ENCODE peak calls at places on chromosome 17, in four cellular contexts. One of them, this sample, is unnamed.

GRCh38 chr17:42142371-42142896 is 12.4 kb downstream of the RAB5C start:
- DNase-seq in heart left ventricle: peak; percentile 21
- DNase-seq in fibroblast of lung: peak; percentile 91
- DNase-seq in PC-9: no peak
- DNase-seq in this sample: no peak

GRCh38 chr17:63685021-63685420 is 14.9 kb downstream of the LIMD2 start:
- DNase-seq in heart left ventricle: no peak
- DNase-seq in fibroblast of lung: peak; percentile 13
- DNase-seq in PC-9: no peak
- DNase-seq in this sample: peak; percentile 55

GRCh38 chr17:73021771-73022170 is 70.7 kb downstream of the SLC39A11 start:
- DNase-seq in heart left ventricle: no peak
- DNase-seq in fibroblast of lung: no peak
- DNase-seq in PC-9: no peak
- DNase-seq in this sample: no peak

GRCh38 chr17:64005734-64006167 is 7.6 kb downstream of the PRR29 start:
- DNase-seq in heart left ventricle: no peak
- DNase-seq in fibroblast of lung: no peak
- DNase-seq in PC-9: peak; percentile 66
- DNase-seq in this sample: peak; percentile 16

GRCh38 chr17:31900877-31901276 is 631 bp downstream of the UTP6 start:
- DNase-seq in heart left ventricle: no peak
- DNase-seq in fibroblast of lung: peak; percentile 26
- DNase-seq in PC-9: peak; percentile 3
- DNase-seq in this sample: no peak

GRCh38 chr17:39939031-39939430 is 11.5 kb downstream of the LRRC3C start:
- DNase-seq in heart left ventricle: no peak
- DNase-seq in fibroblast of lung: no peak
- DNase-seq in PC-9: no peak
- DNase-seq in this sample: no peak

GRCh38 chr17:72667096-72668063 is 425.1 kb downstream of the SLC39A11 start:
- DNase-seq in heart left ventricle: no peak
- DNase-seq in fibroblast of lung: peak; percentile 25
- DNase-seq in PC-9: no peak
- DNase-seq in this sample: no peak

GRCh38 chr17:62688398-62689140 is 61.1 kb downstream of the MRC2 start:
- DNase-seq in heart left ventricle: peak; percentile 59
- DNase-seq in fibroblast of lung: no peak
- DNase-seq in PC-9: no peak
- DNase-seq in this sample: no peak

GRCh38 chr17:38864636-38865398 is 5.0 kb upstream of the LASP1 start:
- DNase-seq in heart left ventricle: no peak
- DNase-seq in fibroblast of lung: peak; percentile 41
- DNase-seq in PC-9: no peak
- DNase-seq in this sample: no peak

DNA sequence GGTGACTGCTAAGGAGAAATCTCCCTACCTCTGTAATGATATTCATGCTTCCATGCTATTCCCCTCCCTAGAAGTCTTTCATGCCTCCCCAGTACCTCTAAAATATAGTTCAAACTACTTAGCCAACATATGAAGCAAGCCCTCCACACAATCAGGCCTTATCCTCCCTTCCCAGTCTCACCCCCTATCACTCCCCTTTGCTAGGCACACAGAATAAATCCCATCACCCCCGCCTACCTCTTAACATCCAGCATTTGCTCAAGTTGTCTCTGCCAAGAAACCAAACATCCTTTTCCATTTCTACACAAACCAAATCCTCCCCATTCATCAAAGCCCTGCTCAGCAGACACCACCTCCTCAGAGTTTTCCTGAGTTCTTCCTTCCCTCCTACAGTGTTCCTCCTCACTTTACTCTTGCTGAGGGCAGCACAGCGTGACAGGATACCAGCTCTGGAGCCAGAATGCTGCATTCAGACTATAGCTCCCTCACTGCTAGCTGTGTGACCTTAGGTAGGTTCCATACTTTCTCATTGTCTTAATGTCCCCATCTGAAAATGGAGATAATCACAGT is 7.0 kb downstream of the TOM1L2 start:
- DNase-seq in heart left ventricle: no peak
- DNase-seq in fibroblast of lung: no peak
- DNase-seq in PC-9: no peak
- DNase-seq in this sample: no peak
- H3K4me3 ChIP-seq in heart left ventricle: no peak overlapping the region
- H3K4me3 ChIP-seq in fibroblast of lung: no peak overlapping the region
- H3K4me3 ChIP-seq in PC-9: no peak overlapping the region
- H3K4me3 ChIP-seq in this sample: no peak overlapping the region

GRCh38 chr17:5354310-5354709 is 65.2 kb downstream of the NUP88 start:
- DNase-seq in heart left ventricle: no peak
- DNase-seq in fibroblast of lung: no peak
- DNase-seq in PC-9: no peak
- DNase-seq in this sample: no peak
- H3K9me3 ChIP-seq in heart left ventricle: no peaks in the 10 kb centered on the region
- H3K9me3 ChIP-seq in fibroblast of lung: no peaks in the 10 kb centered on the region
- H3K9me3 ChIP-seq in PC-9: no peaks in the 10 kb centered on the region
- H3K9me3 ChIP-seq in this sample: no peaks in the 10 kb centered on the region

GRCh38 chr17:50060951-50061712 is 5.2 kb downstream of the ITGA3 start:
- DNase-seq in heart left ventricle: peak; percentile 87
- DNase-seq in fibroblast of lung: peak; percentile 82
- DNase-seq in PC-9: peak; percentile 78
- DNase-seq in this sample: peak; percentile 86

GRCh38 chr17:50059759-50060273 is 3.9 kb downstream of the ITGA3 start:
- DNase-seq in heart left ventricle: no peak
- DNase-seq in fibroblast of lung: peak; percentile 70
- DNase-seq in PC-9: peak; percentile 51
- DNase-seq in this sample: no peak

GRCh38 chr17:50057521-50057991 is 1.6 kb downstream of the ITGA3 start:
- DNase-seq in heart left ventricle: no peak
- DNase-seq in fibroblast of lung: no peak
- DNase-seq in PC-9: peak; percentile 53
- DNase-seq in this sample: no peak

GRCh38 chr17:50058296-50058945 is 2.5 kb downstream of the ITGA3 start:
- DNase-seq in heart left ventricle: no peak
- DNase-seq in fibroblast of lung: no peak
- DNase-seq in PC-9: no peak
- DNase-seq in this sample: no peak

DNA sequence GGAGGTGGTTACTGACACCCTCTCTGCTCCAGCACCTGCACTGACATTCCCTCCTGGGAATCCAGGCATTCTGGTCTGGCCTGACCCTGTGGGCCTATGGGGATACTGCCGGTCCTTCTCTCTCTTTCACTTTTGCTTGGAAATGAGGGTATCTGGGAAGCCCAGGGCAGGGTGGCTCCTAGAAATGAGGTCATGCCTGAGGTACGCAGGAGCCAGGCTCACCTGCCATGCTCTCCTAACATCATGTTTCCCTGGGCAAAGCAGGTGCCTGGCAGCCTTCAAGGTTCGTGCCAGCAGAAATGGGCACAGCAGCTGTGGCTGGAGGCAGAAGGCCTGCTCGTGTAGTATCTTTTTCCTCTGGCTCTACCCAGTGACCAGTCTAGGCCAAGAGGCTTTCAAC is 3.3 kb downstream of the ITGA3 start:
- DNase-seq in heart left ventricle: no peak
- DNase-seq in fibroblast of lung: no peak
- DNase-seq in PC-9: peak; percentile 66
- DNase-seq in this sample: peak; percentile 25
- H3K4me3 ChIP-seq in heart left ventricle: no peak overlapping the region
- H3K4me3 ChIP-seq in fibroblast of lung: peak overlapping the region; percentile 16
- H3K4me3 ChIP-seq in PC-9: peak overlapping the region; percentile 79
- H3K4me3 ChIP-seq in this sample: no peak overlapping the region

GRCh38 chr17:21816592-21817567 is 124.6 kb downstream of the KCNJ18 start:
- DNase-seq in heart left ventricle: no peak
- DNase-seq in fibroblast of lung: no peak
- DNase-seq in PC-9: no peak
- DNase-seq in this sample: no peak
- H3K9me3 ChIP-seq in heart left ventricle: peaks cover 7% of the 10 kb centered on the region
- H3K9me3 ChIP-seq in fibroblast of lung: no peaks in the 10 kb centered on the region
- H3K9me3 ChIP-seq in PC-9: no peaks in the 10 kb centered on the region
- H3K9me3 ChIP-seq in this sample: no peaks in the 10 kb centered on the region

DNA sequence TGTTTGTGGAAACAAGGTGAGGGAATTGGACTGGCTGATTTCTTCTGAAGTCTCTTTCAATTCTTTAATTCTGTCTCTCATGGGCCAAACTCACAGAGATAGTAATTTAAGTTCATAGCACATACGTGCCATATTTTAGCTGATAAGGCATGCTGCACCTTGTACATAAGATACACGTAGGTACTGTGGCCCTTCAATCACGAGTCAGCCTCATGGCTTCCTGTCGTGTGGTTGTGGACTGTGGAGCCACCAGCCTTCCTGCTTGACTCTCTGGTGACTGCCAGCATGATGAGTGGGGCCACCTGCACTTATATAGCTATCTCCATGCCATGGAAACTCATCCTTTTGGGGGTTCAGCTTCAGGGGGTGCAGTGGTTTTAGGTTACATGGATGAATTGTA is 25.1 kb downstream of the KSR1 start:
- DNase-seq in heart left ventricle: no peak
- DNase-seq in fibroblast of lung: no peak
- DNase-seq in PC-9: no peak
- DNase-seq in this sample: no peak
- H3K4me3 ChIP-seq in heart left ventricle: no peak overlapping the region
- H3K4me3 ChIP-seq in fibroblast of lung: no peak overlapping the region
- H3K4me3 ChIP-seq in PC-9: no peak overlapping the region
- H3K4me3 ChIP-seq in this sample: no peak overlapping the region

GRCh38 chr17:29857823-29858222 is 72.2 kb downstream of the SSH2 start:
- DNase-seq in heart left ventricle: no peak
- DNase-seq in fibroblast of lung: no peak
- DNase-seq in PC-9: no peak
- DNase-seq in this sample: no peak
- H3K9me3 ChIP-seq in heart left ventricle: no peaks in the 10 kb centered on the region
- H3K9me3 ChIP-seq in fibroblast of lung: no peaks in the 10 kb centered on the region
- H3K9me3 ChIP-seq in PC-9: no peaks in the 10 kb centered on the region
- H3K9me3 ChIP-seq in this sample: no peaks in the 10 kb centered on the region

GRCh38 chr17:76500745-76501017 is 542 bp downstream of the RHBDF2 start:
- DNase-seq in heart left ventricle: no peak
- DNase-seq in fibroblast of lung: no peak
- DNase-seq in PC-9: no peak
- DNase-seq in this sample: no peak

GRCh38 chr17:76500074-76500744 is 1.0 kb downstream of the RHBDF2 start:
- DNase-seq in heart left ventricle: no peak
- DNase-seq in fibroblast of lung: no peak
- DNase-seq in PC-9: peak; percentile 12
- DNase-seq in this sample: no peak

GRCh38 chr17:76502326-76503211 is 1.3 kb upstream of the RHBDF2 start:
- DNase-seq in heart left ventricle: no peak
- DNase-seq in fibroblast of lung: no peak
- DNase-seq in PC-9: no peak
- DNase-seq in this sample: no peak

GRCh38 chr17:76501018-76501826 is at the start of gene RHBDF2:
- DNase-seq in heart left ventricle: peak; percentile 97
- DNase-seq in fibroblast of lung: peak; percentile 70
- DNase-seq in PC-9: peak; percentile 97
- DNase-seq in this sample: peak; percentile 92

DNA sequence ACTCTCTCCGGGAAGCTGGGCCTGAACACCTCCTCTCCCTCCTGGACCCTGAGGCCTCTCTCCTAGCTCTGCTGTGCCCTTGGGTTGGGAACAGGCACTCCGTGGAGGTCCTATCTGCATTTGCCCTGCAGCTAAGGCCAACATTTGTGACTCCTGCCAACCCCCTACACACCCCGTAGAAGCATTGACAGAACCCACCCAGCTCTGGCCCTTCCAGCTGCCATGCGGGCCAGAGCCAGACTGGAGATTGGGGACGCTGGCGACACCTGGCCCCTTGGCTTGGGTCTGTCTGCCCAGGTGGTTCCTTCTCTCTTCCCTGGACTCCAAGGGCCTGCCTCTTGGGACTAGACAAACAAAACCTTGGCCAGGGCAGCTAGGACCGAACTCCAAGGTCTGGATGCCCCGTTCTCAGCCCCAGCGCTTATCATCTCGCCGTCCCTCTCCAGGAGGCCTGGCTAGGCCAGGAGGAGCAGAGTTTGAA is 644 bp upstream of the RHBDF2 start:
- DNase-seq in heart left ventricle: no peak
- DNase-seq in fibroblast of lung: no peak
- DNase-seq in PC-9: no peak
- DNase-seq in this sample: no peak
- H3K4me3 ChIP-seq in heart left ventricle: peak overlapping the region; percentile 46
- H3K4me3 ChIP-seq in fibroblast of lung: no peak overlapping the region
- H3K4me3 ChIP-seq in PC-9: peak overlapping the region; percentile 84
- H3K4me3 ChIP-seq in this sample: peak overlapping the region; percentile 94

GRCh38 chr17:22704674-22705073 is 1012.4 kb downstream of the KCNJ18 start:
- DNase-seq in heart left ventricle: no peak
- DNase-seq in fibroblast of lung: no peak
- DNase-seq in PC-9: no peak
- DNase-seq in this sample: no peak

GRCh38 chr17:22703204-22703603 is 1010.9 kb downstream of the KCNJ18 start:
- DNase-seq in heart left ventricle: no peak
- DNase-seq in fibroblast of lung: no peak
- DNase-seq in PC-9: no peak
- DNase-seq in this sample: no peak

GRCh38 chr17:22703786-22704441 is 1011.6 kb downstream of the KCNJ18 start:
- DNase-seq in heart left ventricle: no peak
- DNase-seq in fibroblast of lung: no peak
- DNase-seq in PC-9: no peak
- DNase-seq in this sample: no peak

GRCh38 chr17:22707626-22708025 is 1015.3 kb downstream of the KCNJ18 start:
- DNase-seq in heart left ventricle: no peak
- DNase-seq in fibroblast of lung: no peak
- DNase-seq in PC-9: no peak
- DNase-seq in this sample: no peak
- H3K9me3 ChIP-seq in heart left ventricle: no peaks in the 10 kb centered on the region
- H3K9me3 ChIP-seq in fibroblast of lung: no peaks in the 10 kb centered on the region
- H3K9me3 ChIP-seq in PC-9: no peaks in the 10 kb centered on the region
- H3K9me3 ChIP-seq in this sample: no peaks in the 10 kb centered on the region

DNA sequence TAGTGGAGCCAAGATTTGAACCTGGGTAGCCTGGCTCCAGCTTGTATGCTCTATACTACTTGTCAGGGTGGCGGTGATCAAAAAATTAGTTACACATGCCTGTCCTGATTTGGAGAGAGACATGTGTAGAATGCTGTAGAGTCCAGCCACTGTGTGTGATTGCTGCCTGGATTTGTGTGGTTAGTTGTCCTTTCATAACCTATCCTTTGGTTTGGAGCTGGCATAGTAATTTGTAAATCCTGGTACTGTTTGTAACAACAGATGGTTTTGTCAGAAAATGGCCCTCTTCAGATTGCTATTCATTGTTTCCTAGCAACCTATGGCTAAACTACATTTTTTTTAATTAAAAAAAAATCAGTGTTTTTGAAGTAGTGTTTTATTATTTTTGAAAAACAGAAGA is 30.5 kb downstream of the ETV4 start:
- DNase-seq in heart left ventricle: no peak
- DNase-seq in fibroblast of lung: no peak
- DNase-seq in PC-9: no peak
- DNase-seq in this sample: no peak
- H3K4me3 ChIP-seq in heart left ventricle: no peak overlapping the region
- H3K4me3 ChIP-seq in fibroblast of lung: no peak overlapping the region
- H3K4me3 ChIP-seq in PC-9: no peak overlapping the region
- H3K4me3 ChIP-seq in this sample: no peak overlapping the region

GRCh38 chr17:71003736-71004135 is 834.4 kb downstream of the KCNJ2 start:
- DNase-seq in heart left ventricle: no peak
- DNase-seq in fibroblast of lung: no peak
- DNase-seq in PC-9: no peak
- DNase-seq in this sample: no peak
- H3K9me3 ChIP-seq in heart left ventricle: no peaks in the 10 kb centered on the region
- H3K9me3 ChIP-seq in fibroblast of lung: no peaks in the 10 kb centered on the region
- H3K9me3 ChIP-seq in PC-9: no peaks in the 10 kb centered on the region
- H3K9me3 ChIP-seq in this sample: no peaks in the 10 kb centered on the region